ENCODE peak calls at places on chromosome 11, in six cellular contexts. Q, V, W, H, M and P are unnamed samples.

GRCh38 chr11:106552694-106553203 is 465.5 kb downstream of the GUCY1A2 start:
- DNase-seq in Q (no peak), V (no peak), W (no peak), H (no peak), M (no peak), P (no peak)

GRCh38 chr11:68002943-68003845 is 703 bp downstream of the UNC93B1 start:
- DNase-seq in Q (peak; percentile 74), V (peak; percentile 67), W (no peak), H (peak; percentile 49), M (no peak), P (peak; percentile 46)

GRCh38 chr11:72229925-72230763 is 5.6 kb downstream of the INPPL1 start:
- DNase-seq in Q (no peak), V (peak; percentile 43), W (no peak), H (peak; percentile 16), M (no peak), P (no peak)

GRCh38 chr11:19962795-19963163 is 197.5 kb downstream of the DBX1 start:
- DNase-seq in Q (no peak), V (no peak), W (peak; percentile 94), H (no peak), M (peak; percentile 96), P (peak; percentile 90)

GRCh38 chr11:82004537-82005213 is 729.0 kb downstream of the FAM181B start:
- DNase-seq in Q (no peak), V (no peak), W (no peak), H (no peak), M (no peak), P (peak; percentile 11)

GRCh38 chr11:10930224-10930960 is 72.5 kb upstream of the ZBED5 start:
- DNase-seq in Q (no peak), V (no peak), W (peak; percentile 39), H (no peak), M (no peak), P (peak; percentile 69)

GRCh38 chr11:118916842-118917388 is 8.8 kb downstream of the BCL9L start:
- DNase-seq in Q (peak; percentile 64), V (peak; percentile 79), W (peak; percentile 88), H (peak; percentile 85), M (no peak), P (peak; percentile 89)

GRCh38 chr11:57069942-57070341 is 81.2 kb downstream of the OR5AK2 start:
- DNase-seq in Q (no peak), V (no peak), W (peak; percentile 61), H (no peak), M (no peak), P (peak; percentile 35)

GRCh38 chr11:46554205-46555162 is 39.3 kb downstream of the AMBRA1 start:
- DNase-seq in Q (no peak), V (no peak), W (peak; percentile 82), H (no peak), M (no peak), P (peak; percentile 85)